ENCODE peak calls at places on chromosomes 3 and 15, in five cellular contexts. N is A673, R is kidney, I is HuH-7, Q is NCI-H69. F is an unnamed sample.

GRCh38 chr3:112308151-112308911 is 14.3 kb upstream of the SLC9C1 start:
- DNase-seq in Q (peak; percentile 4), R (peak; percentile 12), I (no peak), N (no peak), F (no peak)

GRCh38 chr15:41862515-41863116 is 24.0 kb downstream of the PLA2G4B start:
- DNase-seq in I (no peak), N (peak; percentile 78), R (no peak), Q (peak; percentile 86), F (peak; percentile 27)

GRCh38 chr3:49133226-49133951 is 539 bp upstream of the LAMB2 start:
- DNase-seq in R (peak; percentile 93), N (peak; percentile 82), Q (peak; percentile 87), I (peak; percentile 94), F (peak; percentile 71)

GRCh38 chr3:42012935-42013651 is 51.2 kb upstream of the ULK4 start:
- DNase-seq in I (peak; percentile 89), N (peak; percentile 53), R (peak; percentile 92), Q (peak; percentile 79), F (no peak)

GRCh38 chr15:74191798-74192197 is 10.8 kb downstream of the STRA6 start:
- DNase-seq in I (no peak), N (no peak), R (no peak), Q (no peak), F (no peak)

GRCh38 chr3:164524201-164524600 is 554.1 kb downstream of the SI start:
- DNase-seq in Q (peak; percentile 12), R (no peak), I (peak; percentile 10), N (no peak), F (no peak)

GRCh38 chr15:68113273-68113672 is 59.2 kb downstream of the PIAS1 start:
- DNase-seq in I (peak; percentile 18), N (no peak), Q (peak; percentile 36), R (no peak), F (no peak)

GRCh38 chr3:17181413-17181907 is 296.7 kb downstream of the PLCL2 start:
- DNase-seq in N (no peak), I (no peak), R (no peak), Q (no peak), F (no peak)

GRCh38 chr3:71247948-71248315 is 335.6 kb downstream of the FOXP1 start:
- DNase-seq in Q (peak; percentile 94), R (no peak), N (no peak), I (no peak), F (no peak)

GRCh38 chr3:41241800-41242571 is 42.7 kb downstream of the CTNNB1 start:
- DNase-seq in R (no peak), Q (no peak), N (no peak), I (no peak), F (no peak)

GRCh38 chr15:42737529-42738328 is 801 bp upstream of the CDAN1 start:
- DNase-seq in N (peak; percentile 59), I (no peak), R (no peak), Q (peak; percentile 56), F (peak; percentile 34)

GRCh38 chr3:72630614-72631344 is 217.5 kb downstream of the SHQ1 start:
- DNase-seq in N (peak; percentile 37), I (no peak), Q (no peak), R (no peak), F (no peak)

GRCh38 chr15:31357148-31357547 is 30.5 kb downstream of the KLF13 start:
- DNase-seq in N (no peak), I (no peak), R (no peak), Q (no peak), F (no peak)

GRCh38 chr15:66169625-66170024 is 83.9 kb downstream of the MEGF11 start:
- DNase-seq in N (no peak), R (peak; percentile 62), Q (no peak), I (no peak), F (no peak)

GRCh38 chr15:60673918-60674558 is 195.1 kb upstream of the ICE2 start:
- DNase-seq in Q (peak; percentile 81), I (no peak), R (no peak), N (peak; percentile 62), F (peak; percentile 81)

GRCh38 chr3:69784854-69785523 is 45.7 kb downstream of the MITF start:
- DNase-seq in R (peak; percentile 84), N (no peak), Q (no peak), I (no peak), F (no peak)

GRCh38 chr3:138405486-138405885 is 28.9 kb upstream of the ESYT3 start:
- DNase-seq in Q (no peak), N (no peak), R (no peak), I (no peak), F (no peak)

GRCh38 chr15:62972814-62973213 is 69.7 kb upstream of the TPM1 start:
- DNase-seq in R (no peak), I (no peak), N (no peak), Q (no peak), F (peak; percentile 42)